ENCODE peak calls at places on chromosome 13, in five cellular contexts. One of them, this sample, is unnamed.

GRCh38 chr13:29587645-29588044 is 7.8 kb downstream of the SLC7A1 start:
- DNase-seq in PC-3: no peak
- DNase-seq in heart right ventricle: no peak
- DNase-seq in GM19239: no peak
- DNase-seq in NCI-H1436 treated with DMSO at 0.1 percent for 48 hours: no peak
- DNase-seq in this sample: no peak

GRCh38 chr13:103431880-103432279 is 365.7 kb upstream of the SLC10A2 start:
- DNase-seq in PC-3: no peak
- DNase-seq in heart right ventricle: no peak
- DNase-seq in GM19239: no peak
- DNase-seq in NCI-H1436 treated with DMSO at 0.1 percent for 48 hours: no peak
- DNase-seq in this sample: no peak

GRCh38 chr13:22915442-22916082 is 265.2 kb upstream of the SGCG start:
- DNase-seq in PC-3: no peak
- DNase-seq in heart right ventricle: peak
- DNase-seq in GM19239: no peak
- DNase-seq in NCI-H1436 treated with DMSO at 0.1 percent for 48 hours: no peak
- DNase-seq in this sample: no peak

GRCh38 chr13:20702945-20703784 is at the start of gene IL17D:
- DNase-seq in PC-3: no peak
- DNase-seq in heart right ventricle: no peak
- DNase-seq in GM19239: peak
- DNase-seq in NCI-H1436 treated with DMSO at 0.1 percent for 48 hours: no peak
- DNase-seq in this sample: no peak

GRCh38 chr13:24540236-24541126 is 27.9 kb upstream of the PARP4 start:
- DNase-seq in PC-3: no peak
- DNase-seq in heart right ventricle: no peak
- DNase-seq in GM19239: no peak
- DNase-seq in NCI-H1436 treated with DMSO at 0.1 percent for 48 hours: no peak
- DNase-seq in this sample: no peak

GRCh38 chr13:49499889-49500660 is 4.3 kb downstream of the PHF11 start:
- DNase-seq in PC-3: peak
- DNase-seq in heart right ventricle: no peak
- DNase-seq in GM19239: no peak
- DNase-seq in NCI-H1436 treated with DMSO at 0.1 percent for 48 hours: no peak
- DNase-seq in this sample: no peak

GRCh38 chr13:33727356-33728083 is 90.4 kb upstream of the RFC3 start:
- DNase-seq in PC-3: no peak
- DNase-seq in heart right ventricle: no peak
- DNase-seq in GM19239: no peak
- DNase-seq in NCI-H1436 treated with DMSO at 0.1 percent for 48 hours: no peak
- DNase-seq in this sample: no peak

GRCh38 chr13:102846261-102847015 is 606 bp downstream of the ERCC5 start:
- DNase-seq in PC-3: peak
- DNase-seq in heart right ventricle: peak
- DNase-seq in GM19239: no peak
- DNase-seq in NCI-H1436 treated with DMSO at 0.1 percent for 48 hours: no peak
- DNase-seq in this sample: no peak

GRCh38 chr13:42497798-42498197 is 76.2 kb upstream of the TNFSF11 start:
- DNase-seq in PC-3: peak
- DNase-seq in heart right ventricle: no peak
- DNase-seq in GM19239: no peak
- DNase-seq in NCI-H1436 treated with DMSO at 0.1 percent for 48 hours: no peak
- DNase-seq in this sample: no peak

GRCh38 chr13:85347251-85347650 is 452.0 kb downstream of the SLITRK6 start:
- DNase-seq in PC-3: peak
- DNase-seq in heart right ventricle: no peak
- DNase-seq in GM19239: no peak
- DNase-seq in NCI-H1436 treated with DMSO at 0.1 percent for 48 hours: no peak
- DNase-seq in this sample: no peak

GRCh38 chr13:22874839-22875238 is 305.9 kb upstream of the SGCG start:
- DNase-seq in PC-3: no peak
- DNase-seq in heart right ventricle: no peak
- DNase-seq in GM19239: no peak
- DNase-seq in NCI-H1436 treated with DMSO at 0.1 percent for 48 hours: no peak
- DNase-seq in this sample: no peak

GRCh38 chr13:75480691-75481175 is 1.2 kb downstream of the TBC1D4 start:
- DNase-seq in PC-3: peak
- DNase-seq in heart right ventricle: peak
- DNase-seq in GM19239: no peak
- DNase-seq in NCI-H1436 treated with DMSO at 0.1 percent for 48 hours: no peak
- DNase-seq in this sample: no peak

GRCh38 chr13:80379245-80379644 is 38.3 kb upstream of the SPRY2 start:
- DNase-seq in PC-3: peak
- DNase-seq in heart right ventricle: no peak
- DNase-seq in GM19239: no peak
- DNase-seq in NCI-H1436 treated with DMSO at 0.1 percent for 48 hours: no peak
- DNase-seq in this sample: no peak

GRCh38 chr13:44132710-44133109 is 240.9 kb upstream of the SERP2 start:
- DNase-seq in PC-3: peak
- DNase-seq in heart right ventricle: peak
- DNase-seq in GM19239: no peak
- DNase-seq in NCI-H1436 treated with DMSO at 0.1 percent for 48 hours: no peak
- DNase-seq in this sample: no peak

GRCh38 chr13:80901111-80902014 is 560.4 kb upstream of the SPRY2 start:
- DNase-seq in PC-3: no peak
- DNase-seq in heart right ventricle: no peak
- DNase-seq in GM19239: no peak
- DNase-seq in NCI-H1436 treated with DMSO at 0.1 percent for 48 hours: no peak
- DNase-seq in this sample: no peak

GRCh38 chr13:50891206-50891605 is 18.4 kb upstream of the RNASEH2B start:
- DNase-seq in PC-3: no peak
- DNase-seq in heart right ventricle: no peak
- DNase-seq in GM19239: no peak
- DNase-seq in NCI-H1436 treated with DMSO at 0.1 percent for 48 hours: no peak
- DNase-seq in this sample: no peak

GRCh38 chr13:112912726-112913440 is 56.1 kb upstream of the MCF2L start:
- DNase-seq in PC-3: no peak
- DNase-seq in heart right ventricle: no peak
- DNase-seq in GM19239: no peak
- DNase-seq in NCI-H1436 treated with DMSO at 0.1 percent for 48 hours: no peak
- DNase-seq in this sample: no peak

GRCh38 chr13:112467236-112467635 is 91.1 kb downstream of the SPACA7 start:
- DNase-seq in PC-3: no peak
- DNase-seq in heart right ventricle: no peak
- DNase-seq in GM19239: no peak
- DNase-seq in NCI-H1436 treated with DMSO at 0.1 percent for 48 hours: no peak
- DNase-seq in this sample: no peak

GRCh38 chr13:100528820-100529219 is 59.8 kb downstream of the GGACT start:
- DNase-seq in PC-3: no peak
- DNase-seq in heart right ventricle: no peak
- DNase-seq in GM19239: no peak
- DNase-seq in NCI-H1436 treated with DMSO at 0.1 percent for 48 hours: no peak
- DNase-seq in this sample: no peak

GRCh38 chr13:44449999-44450821 is 76.6 kb downstream of the SERP2 start:
- DNase-seq in PC-3: peak
- DNase-seq in heart right ventricle: no peak
- DNase-seq in GM19239: no peak
- DNase-seq in NCI-H1436 treated with DMSO at 0.1 percent for 48 hours: no peak
- DNase-seq in this sample: no peak

GRCh38 chr13:98454389-98454881 is 122.5 kb downstream of the STK24 start:
- DNase-seq in PC-3: peak
- DNase-seq in heart right ventricle: no peak
- DNase-seq in GM19239: no peak
- DNase-seq in NCI-H1436 treated with DMSO at 0.1 percent for 48 hours: no peak
- DNase-seq in this sample: no peak

GRCh38 chr13:108924154-108924940 is 294.9 kb downstream of the MYO16 start:
- DNase-seq in PC-3: no peak
- DNase-seq in heart right ventricle: no peak
- DNase-seq in GM19239: no peak
- DNase-seq in NCI-H1436 treated with DMSO at 0.1 percent for 48 hours: no peak
- DNase-seq in this sample: no peak

GRCh38 chr13:26539738-26540292 is 17.7 kb upstream of the WASF3 start:
- DNase-seq in PC-3: no peak
- DNase-seq in heart right ventricle: no peak
- DNase-seq in GM19239: no peak
- DNase-seq in NCI-H1436 treated with DMSO at 0.1 percent for 48 hours: no peak
- DNase-seq in this sample: no peak

GRCh38 chr13:40624338-40624737 is 42.1 kb downstream of the FOXO1 start:
- DNase-seq in PC-3: no peak
- DNase-seq in heart right ventricle: no peak
- DNase-seq in GM19239: no peak
- DNase-seq in NCI-H1436 treated with DMSO at 0.1 percent for 48 hours: no peak
- DNase-seq in this sample: no peak

GRCh38 chr13:76378767-76379166 is 507.4 kb downstream of the KCTD12 start:
- DNase-seq in PC-3: no peak
- DNase-seq in heart right ventricle: no peak
- DNase-seq in GM19239: no peak
- DNase-seq in NCI-H1436 treated with DMSO at 0.1 percent for 48 hours: no peak
- DNase-seq in this sample: no peak

GRCh38 chr13:24500977-24501376 is 11.6 kb downstream of the PARP4 start:
- DNase-seq in PC-3: peak
- DNase-seq in heart right ventricle: no peak
- DNase-seq in GM19239: no peak
- DNase-seq in NCI-H1436 treated with DMSO at 0.1 percent for 48 hours: no peak
- DNase-seq in this sample: no peak

GRCh38 chr13:32147976-32148375 is 116.4 kb downstream of the FRY start:
- DNase-seq in PC-3: no peak
- DNase-seq in heart right ventricle: no peak
- DNase-seq in GM19239: no peak
- DNase-seq in NCI-H1436 treated with DMSO at 0.1 percent for 48 hours: no peak
- DNase-seq in this sample: no peak

GRCh38 chr13:26786651-26787295 is 26.2 kb upstream of the GPR12 start:
- DNase-seq in PC-3: no peak
- DNase-seq in heart right ventricle: no peak
- DNase-seq in GM19239: no peak
- DNase-seq in NCI-H1436 treated with DMSO at 0.1 percent for 48 hours: no peak
- DNase-seq in this sample: no peak

GRCh38 chr13:113013303-113013702 is 44.3 kb downstream of the MCF2L start:
- DNase-seq in PC-3: peak
- DNase-seq in heart right ventricle: no peak
- DNase-seq in GM19239: no peak
- DNase-seq in NCI-H1436 treated with DMSO at 0.1 percent for 48 hours: no peak
- DNase-seq in this sample: no peak

GRCh38 chr13:46006688-46007452 is 45.7 kb downstream of the ZC3H13 start:
- DNase-seq in PC-3: no peak
- DNase-seq in heart right ventricle: no peak
- DNase-seq in GM19239: no peak
- DNase-seq in NCI-H1436 treated with DMSO at 0.1 percent for 48 hours: no peak
- DNase-seq in this sample: no peak

GRCh38 chr13:84192125-84192524 is 309.9 kb upstream of the SLITRK1 start:
- DNase-seq in PC-3: peak
- DNase-seq in heart right ventricle: no peak
- DNase-seq in GM19239: no peak
- DNase-seq in NCI-H1436 treated with DMSO at 0.1 percent for 48 hours: no peak
- DNase-seq in this sample: no peak

GRCh38 chr13:70856706-70857105 is 748.5 kb upstream of the KLHL1 start:
- DNase-seq in PC-3: peak
- DNase-seq in heart right ventricle: no peak
- DNase-seq in GM19239: no peak
- DNase-seq in NCI-H1436 treated with DMSO at 0.1 percent for 48 hours: no peak
- DNase-seq in this sample: no peak

GRCh38 chr13:26442541-26442940 is 114.9 kb upstream of the WASF3 start:
- DNase-seq in PC-3: no peak
- DNase-seq in heart right ventricle: no peak
- DNase-seq in GM19239: no peak
- DNase-seq in NCI-H1436 treated with DMSO at 0.1 percent for 48 hours: no peak
- DNase-seq in this sample: no peak

GRCh38 chr13:99995503-99996176 is 14.1 kb downstream of the ZIC2 start:
- DNase-seq in PC-3: no peak
- DNase-seq in heart right ventricle: no peak
- DNase-seq in GM19239: no peak
- DNase-seq in NCI-H1436 treated with DMSO at 0.1 percent for 48 hours: no peak
- DNase-seq in this sample: no peak

GRCh38 chr13:50366488-50367174 is 351.4 kb downstream of the KCNRG start:
- DNase-seq in PC-3: peak
- DNase-seq in heart right ventricle: no peak
- DNase-seq in GM19239: no peak
- DNase-seq in NCI-H1436 treated with DMSO at 0.1 percent for 48 hours: no peak
- DNase-seq in this sample: no peak